ENCODE peak calls at places on chromosomes 5 and 9, in five cellular contexts. H, R, N, S and U are unnamed samples.

GRCh38 chr9:136857606-136858412 is 5.7 kb downstream of the MAMDC4 start:
- DNase-seq in H (no peak), R (no peak), N (no peak), S (peak), U (no peak)

GRCh38 chr5:163460562-163461176 is at the start of gene HMMR:
- DNase-seq in H (no peak), R (peak), N (no peak), S (peak), U (peak)

GRCh38 chr5:147259837-147260236 is 25.0 kb downstream of the STK32A start:
- DNase-seq in H (no peak), R (no peak), N (no peak), S (no peak), U (no peak)

GRCh38 chr5:89929834-89930233 is 479.7 kb downstream of the CETN3 start:
- DNase-seq in H (no peak), R (no peak), N (no peak), S (no peak), U (no peak)

GRCh38 chr5:162209005-162209605 is 141.5 kb downstream of the GABRG2 start:
- DNase-seq in H (no peak), R (no peak), N (no peak), S (peak), U (peak)

GRCh38 chr9:31304576-31304975 is 1079.9 kb upstream of the ACO1 start:
- DNase-seq in H (no peak), R (no peak), N (no peak), S (peak), U (no peak)

GRCh38 chr5:63141582-63141981 is 563.0 kb downstream of the LRRC70 start:
- DNase-seq in H (no peak), R (no peak), N (no peak), S (no peak), U (no peak)

GRCh38 chr5:125480901-125481300 is 734.5 kb upstream of the ZNF608 start:
- DNase-seq in H (no peak), R (no peak), N (no peak), S (no peak), U (no peak)

GRCh38 chr9:87888501-87888900 is 5.8 kb downstream of the SPATA31E1 start:
- DNase-seq in H (no peak), R (no peak), N (no peak), S (no peak), U (no peak)

GRCh38 chr9:89676281-89676680 is 71.5 kb downstream of the GADD45G start:
- DNase-seq in H (peak), R (no peak), N (no peak), S (no peak), U (peak)

GRCh38 chr9:115018547-115019435 is 88.4 kb upstream of the TNFSF8 start:
- DNase-seq in H (no peak), R (no peak), N (peak), S (no peak), U (no peak)

GRCh38 chr5:173572431-173573125 is 43.9 kb downstream of the BOD1 start:
- DNase-seq in H (no peak), R (no peak), N (no peak), S (no peak), U (no peak)

GRCh38 chr9:89942643-89943042 is 337.8 kb downstream of the GADD45G start:
- DNase-seq in H (no peak), R (no peak), N (no peak), S (no peak), U (no peak)

GRCh38 chr9:98334796-98335195 is 79.3 kb upstream of the TBC1D2 start:
- DNase-seq in H (no peak), R (no peak), N (no peak), S (no peak), U (no peak)

GRCh38 chr5:38745836-38746732 is 99.7 kb upstream of the OSMR start:
- DNase-seq in H (no peak), R (no peak), N (no peak), S (no peak), U (no peak)

GRCh38 chr9:125507247-125507646 is 199.8 kb downstream of the MAPKAP1 start:
- DNase-seq in H (no peak), R (no peak), N (no peak), S (no peak), U (no peak)

GRCh38 chr9:133563286-133564213 is 29.0 kb downstream of the ADAMTSL2 start:
- DNase-seq in H (no peak), R (no peak), N (no peak), S (peak), U (peak)

GRCh38 chr5:150780180-150780692 is 1.7 kb downstream of the SMIM3 start:
- DNase-seq in H (no peak), R (peak), N (no peak), S (no peak), U (peak)

DNA sequence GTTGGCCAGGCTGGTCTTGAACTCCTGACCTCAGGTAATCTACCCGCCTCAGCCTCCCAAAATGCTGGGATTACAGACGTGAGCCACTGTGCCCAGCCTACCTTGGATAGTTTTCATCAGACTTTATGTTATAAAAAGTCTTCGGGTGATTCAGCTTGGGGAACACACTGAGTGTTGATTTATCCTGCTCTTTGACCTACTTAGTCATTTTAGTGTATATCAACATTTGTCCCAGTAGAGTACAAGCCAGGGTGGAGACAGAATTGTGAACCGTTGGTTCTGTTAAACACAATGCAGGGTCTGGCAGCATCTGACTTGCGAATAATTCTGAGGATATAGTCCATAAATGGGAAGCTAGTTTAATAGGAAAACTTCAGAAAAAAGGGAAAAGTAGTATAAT is 39.7 kb downstream of the NFX1 start:
- DNase-seq in H (no peak), R (no peak), N (no peak), S (peak), U (no peak)
- H3K27ac ChIP-seq in H (peak), R (peak), N (no peak), S (peak), U (peak)

GRCh38 chr9:110640736-110641135 is 27.9 kb upstream of the MUSK start:
- DNase-seq in H (no peak), R (no peak), N (no peak), S (no peak), U (no peak)

GRCh38 chr9:110635589-110635988 is 33.0 kb upstream of the MUSK start:
- DNase-seq in H (no peak), R (no peak), N (no peak), S (no peak), U (no peak)

GRCh38 chr9:110641350-110641749 is 27.2 kb upstream of the MUSK start:
- DNase-seq in H (no peak), R (no peak), N (no peak), S (no peak), U (no peak)

GRCh38 chr9:110638381-110638954 is 30.1 kb upstream of the MUSK start:
- DNase-seq in H (no peak), R (no peak), N (no peak), S (peak), U (no peak)
- TF ChIP-seq CTCF in H (peak), R (peak), N (peak), S (peak), U (peak)

GRCh38 chr5:140174014-140174413 is 974 bp upstream of the CYSTM1 start:
- DNase-seq in H (no peak), R (no peak), N (no peak), S (no peak), U (no peak)

GRCh38 chr5:140174472-140175366 is at the start of gene CYSTM1:
- DNase-seq in H (peak), R (peak), N (peak), S (peak), U (peak)

GRCh38 chr5:140175367-140176027 is 509 bp downstream of the CYSTM1 start:
- DNase-seq in H (peak), R (peak), N (no peak), S (peak), U (peak)

GRCh38 chr5:140178082-140178410 is 3.1 kb downstream of the CYSTM1 start:
- DNase-seq in H (no peak), R (no peak), N (no peak), S (no peak), U (peak)

DNA sequence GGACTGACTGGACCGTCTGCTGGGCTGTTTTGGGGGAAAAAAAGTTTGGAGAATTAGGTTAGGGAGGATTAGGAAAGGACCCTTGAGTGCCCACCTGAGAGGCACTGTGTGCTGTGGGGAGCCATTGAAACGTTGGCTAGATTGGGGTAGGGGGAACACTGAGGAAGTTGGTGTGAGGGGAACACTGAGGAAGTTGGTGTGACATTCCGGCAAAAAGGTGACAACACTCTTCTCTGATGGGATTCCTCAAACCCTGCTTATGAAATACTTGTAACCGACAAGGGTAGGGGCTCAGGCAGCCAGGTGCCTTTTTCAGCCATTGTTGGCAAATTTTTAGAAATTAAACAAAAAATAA is 1.0 kb downstream of the CYSTM1 start:
- DNase-seq in H (no peak), R (no peak), N (no peak), S (no peak), U (no peak)
- H3K27ac ChIP-seq in H (peak), R (peak), N (peak), S (peak), U (peak)

GRCh38 chr9:84317563-84317962 is 23.0 kb downstream of the SLC28A3 start:
- DNase-seq in H (no peak), R (no peak), N (no peak), S (no peak), U (no peak)
- TF ChIP-seq CTCF in H (no peak), R (no peak), N (no peak), S (no peak), U (no peak)

GRCh38 chr9:113568081-113568435 is 104.5 kb downstream of the RGS3 start:
- DNase-seq in H (no peak), R (peak), N (no peak), S (no peak), U (no peak)
- H3K27ac ChIP-seq in H (peak), R (peak), N (no peak), S (no peak), U (no peak)

GRCh38 chr9:35452481-35452880 is 37.4 kb upstream of the RUSC2 start:
- DNase-seq in H (no peak), R (no peak), N (no peak), S (peak), U (no peak)
- TF ChIP-seq CTCF in H (no peak), R (no peak), N (peak), S (no peak), U (no peak)

DNA sequence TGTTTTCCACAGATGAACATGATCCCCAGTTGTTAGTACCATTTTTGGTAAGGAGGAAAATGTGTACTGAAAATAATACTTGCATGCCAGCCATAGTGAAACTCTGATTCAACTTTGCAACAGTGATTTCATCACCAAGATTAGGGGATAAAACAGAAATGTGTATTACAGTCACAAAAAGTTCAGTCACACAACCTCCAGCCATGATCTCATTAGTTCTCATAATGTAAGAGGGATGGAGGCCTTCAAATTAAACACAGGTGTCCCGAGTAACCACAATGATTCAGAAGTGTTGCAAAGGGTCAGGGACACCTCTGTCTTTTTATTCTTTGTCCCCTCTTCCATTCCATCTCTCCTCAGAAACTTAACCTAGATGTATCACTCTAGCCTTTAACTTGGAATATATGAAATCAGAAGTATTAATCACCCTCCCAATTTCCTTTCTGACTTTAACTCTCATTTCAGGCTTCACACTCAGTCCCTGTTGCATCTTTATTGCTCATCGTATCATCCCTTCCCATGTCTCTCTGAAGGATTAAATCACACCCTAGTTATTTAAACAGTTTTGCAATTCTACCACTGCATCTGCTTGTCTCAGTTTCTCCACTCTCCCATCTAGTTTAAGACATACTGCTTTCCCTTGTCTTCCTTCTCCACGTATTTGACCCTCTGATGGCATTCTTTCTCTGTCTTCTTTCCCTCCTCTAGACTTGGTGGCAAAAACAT is 291.2 kb downstream of the ADAMTS6 start:
- DNase-seq in H (no peak), R (no peak), N (peak), S (no peak), U (no peak)
- H3K27ac ChIP-seq in H (no peak), R (peak), N (peak), S (peak), U (no peak)

DNA sequence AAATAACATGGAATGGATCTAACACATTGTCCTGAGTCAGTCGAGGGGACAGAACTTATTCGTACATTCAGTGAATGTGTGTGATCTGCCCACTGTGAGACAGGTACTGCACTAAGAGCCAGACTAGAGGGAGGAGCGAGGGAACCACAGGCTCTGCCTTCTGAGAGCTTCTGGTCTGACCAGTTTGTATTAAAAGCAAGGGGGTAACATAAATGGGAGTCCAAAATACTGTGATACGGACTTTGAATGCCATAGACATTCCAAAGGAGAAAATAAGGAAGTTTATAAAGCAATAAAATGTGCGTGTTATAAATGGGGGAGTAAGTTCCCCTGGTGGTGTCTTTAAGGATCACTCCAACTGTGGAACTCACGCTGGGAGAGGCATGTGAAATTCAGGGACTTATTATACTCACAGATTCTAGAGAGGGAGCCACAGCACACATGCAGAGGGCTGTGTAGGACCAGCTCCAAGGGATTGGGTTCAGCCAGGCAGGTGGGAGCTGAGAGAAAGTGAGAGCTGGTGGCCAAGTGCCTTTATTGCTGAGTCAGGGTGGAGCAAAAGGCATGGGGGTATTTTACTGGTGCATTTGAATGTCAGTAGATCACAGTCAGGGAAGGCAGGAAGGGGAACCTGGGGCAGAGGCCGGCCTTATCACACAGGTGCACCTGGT is 186.5 kb upstream of the WWC1 start:
- DNase-seq in H (no peak), R (no peak), N (no peak), S (no peak), U (peak)
- TF ChIP-seq CTCF in H (no peak), R (no peak), N (no peak), S (no peak), U (peak)

DNA sequence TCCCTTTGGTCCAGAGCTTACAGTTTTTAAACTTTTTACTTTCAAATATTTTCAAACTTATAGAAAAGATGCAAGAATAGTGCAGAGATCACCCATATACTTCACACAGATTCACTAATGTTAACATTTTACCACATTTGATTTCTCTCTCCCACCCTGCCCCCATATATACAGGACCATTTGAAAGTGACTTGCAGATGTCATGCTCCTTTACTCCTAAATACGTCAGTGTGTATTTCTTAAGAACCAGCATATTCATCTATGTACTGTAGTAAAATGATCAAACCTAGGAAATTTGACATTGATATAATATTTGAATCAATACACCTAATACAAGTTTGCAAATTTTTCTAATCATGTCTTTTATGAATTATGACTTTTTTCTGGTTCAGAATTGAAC is 100.4 kb upstream of the CHD1 start:
- DNase-seq in H (no peak), R (no peak), N (no peak), S (no peak), U (no peak)
- H3K27ac ChIP-seq in H (no peak), R (no peak), N (no peak), S (no peak), U (no peak)